ENCODE peak calls at places on chromosomes 11 and 22, in ten cellular contexts. B, V, W, J, P, U, F, I, Y and A are unnamed samples.

GRCh38 chr11:2248242-2248641 is 22.1 kb downstream of the ASCL2 start:
- DNase-seq in B (no peak), Y (no peak), U (peak; percentile 28), F (no peak), J (no peak), P (no peak), V (no peak), I (no peak), W (no peak), A (no peak)

GRCh38 chr22:31681625-31682345 is 19.8 kb upstream of the PISD start:
- DNase-seq in J (no peak), U (no peak), V (no peak), Y (peak; percentile 72), W (no peak), I (no peak), F (no peak), P (no peak), B (peak; percentile 54), A (no peak)

GRCh38 chr22:24460418-24461089 is 33.2 kb downstream of the ADORA2A start:
- DNase-seq in P (peak; percentile 43), I (no peak), J (no peak), W (no peak), F (no peak), V (no peak), Y (no peak), U (no peak), B (peak; percentile 47), A (no peak)

GRCh38 chr11:31640611-31641010 is 131.0 kb downstream of the ELP4 start:
- DNase-seq in B (no peak), W (no peak), F (no peak), P (no peak), V (no peak), U (no peak), Y (no peak), I (no peak), J (no peak), A (no peak)

GRCh38 chr11:77002776-77003175 is 31.4 kb upstream of the B3GNT6 start:
- DNase-seq in J (no peak), I (no peak), F (no peak), B (no peak), V (no peak), P (no peak), Y (no peak), W (no peak), U (no peak), A (no peak)

GRCh38 chr11:68684385-68685356 is at the start of gene GAL:
- DNase-seq in J (no peak), P (peak; percentile 53), Y (peak; percentile 69), U (no peak), W (no peak), V (no peak), I (no peak), B (no peak), F (no peak), A (no peak)

GRCh38 chr22:36026741-36027140 is 1.9 kb downstream of the RBFOX2 start:
- DNase-seq in I (no peak), J (no peak), V (no peak), B (peak; percentile 59), U (no peak), Y (peak; percentile 64), P (peak; percentile 31), F (no peak), W (no peak), A (no peak)

GRCh38 chr11:19646921-19647320 is 65.7 kb upstream of the NAV2 start:
- DNase-seq in F (no peak), W (no peak), J (no peak), I (no peak), P (no peak), V (no peak), Y (peak; percentile 92), B (peak; percentile 93), U (no peak), A (no peak)

GRCh38 chr22:30248484-30248883 is 1.9 kb upstream of the LIF start:
- DNase-seq in Y (no peak), I (no peak), U (no peak), J (no peak), V (no peak), W (no peak), B (no peak), P (no peak), F (no peak), A (no peak)

GRCh38 chr11:133956650-133957633 is at the start of gene IGSF9B:
- DNase-seq in J (peak; percentile 85), V (peak; percentile 47), I (peak; percentile 80), P (peak; percentile 90), Y (peak; percentile 83), B (peak; percentile 82), F (peak; percentile 91), W (peak; percentile 88), U (peak; percentile 92), A (peak; percentile 29)

GRCh38 chr11:115654792-115655191 is 150.6 kb upstream of the CADM1 start:
- DNase-seq in I (no peak), P (no peak), Y (no peak), V (no peak), F (no peak), B (no peak), U (no peak), W (no peak), J (no peak), A (no peak)

GRCh38 chr11:115657586-115657985 is 153.4 kb upstream of the CADM1 start:
- DNase-seq in B (no peak), W (no peak), Y (no peak), P (no peak), I (no peak), F (no peak), V (no peak), U (no peak), J (no peak), A (no peak)

GRCh38 chr11:115656041-115656440 is 151.8 kb upstream of the CADM1 start:
- DNase-seq in V (no peak), J (no peak), P (no peak), Y (no peak), W (no peak), I (no peak), B (no peak), U (no peak), F (no peak), A (no peak)

GRCh38 chr11:115659061-115659963 is 155.1 kb upstream of the CADM1 start:
- DNase-seq in F (no peak), I (no peak), P (peak; percentile 53), W (peak; percentile 45), B (no peak), U (peak; percentile 76), J (no peak), V (no peak), Y (no peak), A (no peak)

DNA sequence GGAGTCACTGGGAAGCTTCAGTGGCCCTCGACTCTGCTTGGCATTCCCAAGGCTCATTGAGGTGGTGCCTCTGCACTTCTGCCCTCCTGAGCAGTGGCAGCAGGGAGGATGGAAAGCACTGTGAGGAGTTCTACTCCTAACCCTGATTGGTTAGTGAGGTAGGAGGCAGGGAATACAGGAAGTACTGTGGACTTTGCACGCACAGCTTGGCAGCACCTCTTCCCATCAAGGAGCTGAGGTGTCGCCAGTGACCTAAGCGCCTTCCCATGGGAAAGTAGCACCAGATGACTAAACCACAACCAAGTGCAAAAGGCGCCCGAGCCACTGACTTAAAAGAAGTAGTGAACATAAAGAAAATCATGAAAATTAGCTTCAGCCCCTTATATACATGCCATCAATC is 152.5 kb upstream of the CADM1 start:
- DNase-seq in W (no peak), F (no peak), B (no peak), I (no peak), Y (no peak), V (no peak), P (peak; percentile 27), J (no peak), U (no peak), A (no peak)
- H3K27me3 ChIP-seq in W (peaks cover 57% of the 10 kb centered on the region), F (peaks cover 25% of the 10 kb centered on the region), B (peaks cover 25% of the 10 kb centered on the region), I (peaks cover 10% of the 10 kb centered on the region), Y (no peaks in the 10 kb centered on the region), V (peaks cover 38% of the 10 kb centered on the region), P (peaks cover 42% of the 10 kb centered on the region), J (peaks cover 25% of the 10 kb centered on the region), U (no peaks in the 10 kb centered on the region), A (no peaks in the 10 kb centered on the region)

DNA sequence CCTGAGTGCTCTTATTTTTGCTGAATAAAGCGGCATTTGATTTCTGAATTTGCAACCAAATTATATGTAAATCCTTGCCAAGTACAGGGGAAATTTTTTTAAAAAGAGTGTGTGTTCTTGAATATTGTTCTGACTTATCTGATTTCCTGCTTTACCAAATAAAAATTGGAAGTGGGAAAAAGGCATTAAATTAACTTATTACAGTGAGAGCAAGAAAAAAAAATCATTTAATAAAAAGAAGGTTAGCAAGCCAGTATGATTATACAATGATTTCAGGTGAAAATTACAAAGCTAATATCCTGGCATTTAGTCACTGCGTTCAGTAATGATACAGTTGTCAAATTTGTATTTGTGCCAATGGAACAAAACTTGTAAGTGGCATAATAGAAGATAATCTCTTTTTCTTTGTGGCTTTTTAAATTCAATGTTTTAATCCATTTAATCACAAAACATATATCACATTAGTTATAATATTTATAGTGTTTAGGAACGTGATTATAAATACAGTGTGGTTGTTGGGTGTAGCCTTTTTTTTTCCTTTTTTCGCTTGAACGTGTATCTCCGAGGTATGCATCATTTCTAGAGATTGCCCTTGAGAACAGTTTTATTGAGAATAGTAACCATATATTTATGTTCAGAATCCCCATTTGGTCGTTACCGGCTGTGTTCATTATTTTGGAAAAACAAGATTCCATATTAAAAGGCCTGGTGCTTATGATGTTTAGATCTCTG is 82.0 kb upstream of the PPARA start:
- DNase-seq in U (no peak), J (no peak), B (no peak), F (no peak), Y (peak; percentile 71), W (no peak), I (no peak), P (no peak), V (no peak), A (peak; percentile 40)
- H3K27me3 ChIP-seq in U (no peaks in the 10 kb centered on the region), J (no peaks in the 10 kb centered on the region), B (peaks cover 95% of the 10 kb centered on the region), F (no peaks in the 10 kb centered on the region), Y (no peaks in the 10 kb centered on the region), W (no peaks in the 10 kb centered on the region), I (no peaks in the 10 kb centered on the region), P (peaks cover 75% of the 10 kb centered on the region), V (peaks cover 57% of the 10 kb centered on the region), A (no peaks in the 10 kb centered on the region)

GRCh38 chr11:60932605-60933346 is 8.5 kb downstream of the TMEM132A start:
- DNase-seq in V (no peak), F (no peak), W (no peak), B (no peak), U (no peak), P (no peak), I (no peak), J (no peak), Y (no peak), A (peak; percentile 12)
- H3K27me3 ChIP-seq in V (no peaks in the 10 kb centered on the region), F (no peaks in the 10 kb centered on the region), W (peaks cover 1% of the 10 kb centered on the region), B (no peaks in the 10 kb centered on the region), U (no peaks in the 10 kb centered on the region), P (no peaks in the 10 kb centered on the region), I (no peaks in the 10 kb centered on the region), J (no peaks in the 10 kb centered on the region), Y (no peaks in the 10 kb centered on the region), A (no peaks in the 10 kb centered on the region)

DNA sequence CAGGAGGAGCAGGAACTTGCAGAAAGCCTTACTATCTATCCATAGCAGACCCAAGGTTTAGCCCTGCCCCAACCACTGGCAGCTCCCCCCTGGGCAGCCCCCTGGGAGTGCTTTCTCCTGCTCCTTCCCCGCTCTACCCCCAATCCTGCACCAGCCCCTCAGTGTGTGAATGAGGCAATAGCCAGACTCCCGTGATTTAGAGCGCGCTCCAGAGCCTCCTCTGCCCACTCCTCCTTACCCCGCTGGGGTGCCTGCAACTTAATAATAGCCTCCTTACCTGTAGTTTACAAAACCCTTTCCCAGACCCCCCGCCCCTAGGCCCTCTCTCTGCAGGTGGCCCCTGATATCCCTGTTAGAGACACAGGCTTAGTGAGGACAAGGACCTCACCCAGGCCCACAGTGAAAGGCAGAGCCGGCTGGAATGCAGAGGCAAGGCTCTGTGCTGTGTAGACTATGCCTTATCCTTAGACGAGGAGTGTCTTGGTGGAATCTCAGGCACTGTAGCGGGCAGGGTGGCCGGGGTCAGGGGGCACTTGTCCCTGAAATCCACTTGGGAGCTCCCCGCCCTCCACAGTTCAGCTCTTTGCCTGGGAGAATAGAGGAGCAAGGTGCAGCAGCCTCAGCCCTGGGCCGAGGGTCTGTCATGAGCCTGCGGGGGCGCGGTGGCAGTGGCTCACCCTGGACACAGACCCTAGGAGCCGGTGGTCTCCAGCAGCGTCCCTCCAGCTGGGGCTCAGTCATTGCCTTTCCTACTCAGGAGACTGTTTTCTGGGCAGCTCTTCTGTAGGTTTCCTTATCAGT is 4.3 kb upstream of the CARNS1 start:
- DNase-seq in I (no peak), B (no peak), J (no peak), Y (no peak), W (no peak), V (no peak), F (no peak), U (no peak), P (no peak), A (no peak)
- H3K27me3 ChIP-seq in I (peaks cover 39% of the 10 kb centered on the region), B (peaks cover 9% of the 10 kb centered on the region), J (no peaks in the 10 kb centered on the region), Y (peaks cover 23% of the 10 kb centered on the region), W (peaks cover 76% of the 10 kb centered on the region), V (peaks cover 16% of the 10 kb centered on the region), F (no peaks in the 10 kb centered on the region), U (no peaks in the 10 kb centered on the region), P (no peaks in the 10 kb centered on the region), A (peaks cover 45% of the 10 kb centered on the region)